ENCODE peak calls at places on chromosomes 4 and X, in eight cellular contexts. One of them, this sample, is unnamed. For H3K4me1, the result is how much of the 10 kb centered on the place peaks cover.

GRCh38 chr4:476501-476900 is 22.5 kb downstream of the ZNF721 start:
- DNase-seq in stomach: no peak
- DNase-seq in IMR-90: peak
- DNase-seq in A549: no peak
- DNase-seq in HCT116: no peak
- DNase-seq in ovary: no peak
- DNase-seq in prostate gland: no peak
- DNase-seq in breast epithelium: no peak
- DNase-seq in this sample: no peak

GRCh38 chr4:55768291-55768690 is 51.3 kb upstream of the EXOC1L start:
- DNase-seq in stomach: no peak
- DNase-seq in IMR-90: peak
- DNase-seq in A549: peak
- DNase-seq in HCT116: no peak
- DNase-seq in ovary: no peak
- DNase-seq in prostate gland: no peak
- DNase-seq in breast epithelium: no peak
- DNase-seq in this sample: no peak

GRCh38 chrX:124383367-124383766 is 37.0 kb downstream of the SH2D1A start:
- DNase-seq in stomach: no peak
- DNase-seq in IMR-90: no peak
- DNase-seq in A549: no peak
- DNase-seq in HCT116: no peak
- DNase-seq in ovary: no peak
- DNase-seq in prostate gland: no peak
- DNase-seq in breast epithelium: no peak
- DNase-seq in this sample: no peak

GRCh38 chr4:110631582-110632505 is 9.0 kb upstream of the PITX2 start:
- DNase-seq in stomach: peak
- DNase-seq in IMR-90: peak
- DNase-seq in A549: peak
- DNase-seq in HCT116: peak
- DNase-seq in ovary: peak
- DNase-seq in prostate gland: peak
- DNase-seq in breast epithelium: peak
- DNase-seq in this sample: no peak

GRCh38 chrX:72609313-72609712 is 36.7 kb upstream of the HDAC8 start:
- DNase-seq in stomach: no peak
- DNase-seq in IMR-90: peak
- DNase-seq in A549: peak
- DNase-seq in HCT116: no peak
- DNase-seq in ovary: no peak
- DNase-seq in prostate gland: no peak
- DNase-seq in breast epithelium: no peak
- DNase-seq in this sample: no peak

GRCh38 chr4:41256740-41257256 is at the start of gene UCHL1:
- DNase-seq in stomach: peak
- DNase-seq in IMR-90: peak
- DNase-seq in A549: peak
- DNase-seq in HCT116: no peak
- DNase-seq in ovary: peak
- DNase-seq in prostate gland: no peak
- DNase-seq in breast epithelium: no peak
- DNase-seq in this sample: no peak

GRCh38 chr4:39451423-39452023 is 7.2 kb downstream of the RPL9 start:
- DNase-seq in stomach: no peak
- DNase-seq in IMR-90: no peak
- DNase-seq in A549: no peak
- DNase-seq in HCT116: no peak
- DNase-seq in ovary: no peak
- DNase-seq in prostate gland: no peak
- DNase-seq in breast epithelium: no peak
- DNase-seq in this sample: no peak

GRCh38 chrX:101478366-101478765 is 6.9 kb upstream of the ARMCX4 start:
- DNase-seq in stomach: no peak
- DNase-seq in IMR-90: no peak
- DNase-seq in A549: no peak
- DNase-seq in HCT116: no peak
- DNase-seq in ovary: no peak
- DNase-seq in prostate gland: no peak
- DNase-seq in breast epithelium: no peak
- DNase-seq in this sample: no peak

GRCh38 chr4:75048208-75048879 is 115.4 kb downstream of the PARM1 start:
- DNase-seq in stomach: no peak
- DNase-seq in IMR-90: no peak
- DNase-seq in A549: no peak
- DNase-seq in HCT116: no peak
- DNase-seq in ovary: no peak
- DNase-seq in prostate gland: no peak
- DNase-seq in breast epithelium: no peak
- DNase-seq in this sample: no peak

GRCh38 chr4:76199664-76200211 is 13.9 kb downstream of the SCARB2 start:
- DNase-seq in stomach: peak
- DNase-seq in IMR-90: peak
- DNase-seq in A549: no peak
- DNase-seq in HCT116: no peak
- DNase-seq in ovary: no peak
- DNase-seq in prostate gland: no peak
- DNase-seq in breast epithelium: no peak
- DNase-seq in this sample: no peak

GRCh38 chrX:117998171-117998570 is 118.4 kb downstream of the KLHL13 start:
- DNase-seq in stomach: no peak
- DNase-seq in IMR-90: no peak
- DNase-seq in A549: no peak
- DNase-seq in HCT116: no peak
- DNase-seq in ovary: no peak
- DNase-seq in prostate gland: no peak
- DNase-seq in breast epithelium: no peak
- DNase-seq in this sample: no peak

GRCh38 chrX:100850317-100850716 is 23.8 kb downstream of the NOX1 start:
- DNase-seq in stomach: no peak
- DNase-seq in IMR-90: no peak
- DNase-seq in A549: no peak
- DNase-seq in HCT116: no peak
- DNase-seq in ovary: no peak
- DNase-seq in prostate gland: no peak
- DNase-seq in breast epithelium: no peak
- DNase-seq in this sample: no peak

GRCh38 chrX:14963447-14964236 is 90.4 kb downstream of the MOSPD2 start:
- DNase-seq in stomach: no peak
- DNase-seq in IMR-90: peak
- DNase-seq in A549: peak
- DNase-seq in HCT116: peak
- DNase-seq in ovary: no peak
- DNase-seq in prostate gland: no peak
- DNase-seq in breast epithelium: no peak
- DNase-seq in this sample: no peak

GRCh38 chrX:46628406-46629371 is 55.1 kb downstream of the CHST7 start:
- DNase-seq in stomach: no peak
- DNase-seq in IMR-90: peak
- DNase-seq in A549: no peak
- DNase-seq in HCT116: no peak
- DNase-seq in ovary: peak
- DNase-seq in prostate gland: no peak
- DNase-seq in breast epithelium: no peak
- DNase-seq in this sample: peak

GRCh38 chr4:4995866-4996265 is 23.4 kb downstream of the CYTL1 start:
- DNase-seq in stomach: no peak
- DNase-seq in IMR-90: no peak
- DNase-seq in A549: no peak
- DNase-seq in HCT116: no peak
- DNase-seq in ovary: no peak
- DNase-seq in prostate gland: no peak
- DNase-seq in breast epithelium: no peak
- DNase-seq in this sample: no peak

GRCh38 chrX:16826207-16826606 is 39.9 kb downstream of the TXLNG start:
- DNase-seq in stomach: no peak
- DNase-seq in IMR-90: peak
- DNase-seq in A549: peak
- DNase-seq in HCT116: no peak
- DNase-seq in ovary: no peak
- DNase-seq in prostate gland: no peak
- DNase-seq in breast epithelium: no peak
- DNase-seq in this sample: no peak

GRCh38 chr4:85737254-85737653 is 262.3 kb downstream of the ARHGAP24 start:
- DNase-seq in stomach: no peak
- DNase-seq in IMR-90: no peak
- DNase-seq in A549: no peak
- DNase-seq in HCT116: no peak
- DNase-seq in ovary: no peak
- DNase-seq in prostate gland: no peak
- DNase-seq in breast epithelium: no peak
- DNase-seq in this sample: no peak

GRCh38 chr4:85733798-85734197 is 258.8 kb downstream of the ARHGAP24 start:
- DNase-seq in stomach: no peak
- DNase-seq in IMR-90: no peak
- DNase-seq in A549: no peak
- DNase-seq in HCT116: no peak
- DNase-seq in ovary: no peak
- DNase-seq in prostate gland: no peak
- DNase-seq in breast epithelium: no peak
- DNase-seq in this sample: no peak

GRCh38 chr4:85732124-85732523 is 257.2 kb downstream of the ARHGAP24 start:
- DNase-seq in stomach: no peak
- DNase-seq in IMR-90: no peak
- DNase-seq in A549: no peak
- DNase-seq in HCT116: no peak
- DNase-seq in ovary: no peak
- DNase-seq in prostate gland: no peak
- DNase-seq in breast epithelium: no peak
- DNase-seq in this sample: no peak

GRCh38 chr4:85736576-85736975 is 261.6 kb downstream of the ARHGAP24 start:
- DNase-seq in stomach: no peak
- DNase-seq in IMR-90: no peak
- DNase-seq in A549: no peak
- DNase-seq in HCT116: no peak
- DNase-seq in ovary: no peak
- DNase-seq in prostate gland: no peak
- DNase-seq in breast epithelium: no peak
- DNase-seq in this sample: no peak

DNA sequence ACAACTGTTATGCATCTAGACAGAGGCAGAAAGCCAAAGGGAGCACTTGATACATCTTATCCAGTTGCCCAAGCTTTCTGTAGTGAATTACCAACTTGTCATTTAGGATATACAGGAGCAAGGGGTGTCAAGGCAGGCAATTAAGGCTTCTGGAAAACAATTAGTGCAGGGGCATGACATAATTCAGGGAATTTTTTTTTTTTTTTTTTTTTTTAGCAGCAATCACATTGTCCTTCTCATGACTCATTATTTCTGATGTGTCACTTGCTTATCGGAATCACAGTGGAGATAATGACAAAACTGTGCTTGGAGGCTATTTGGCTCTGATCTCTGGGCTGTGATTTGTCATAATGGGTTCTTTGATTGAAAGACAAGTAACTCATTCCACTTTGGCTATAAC is 259.5 kb downstream of the ARHGAP24 start:
- DNase-seq in stomach: no peak
- DNase-seq in IMR-90: no peak
- DNase-seq in A549: no peak
- DNase-seq in HCT116: peak
- DNase-seq in ovary: no peak
- DNase-seq in prostate gland: no peak
- DNase-seq in breast epithelium: no peak
- DNase-seq in this sample: no peak
- H3K27ac ChIP-seq in stomach: no peak
- H3K27ac ChIP-seq in IMR-90: no peak
- H3K27ac ChIP-seq in A549: no peak
- H3K27ac ChIP-seq in HCT116: no peak
- H3K27ac ChIP-seq in ovary: no peak
- H3K27ac ChIP-seq in prostate gland: no peak
- H3K27ac ChIP-seq in breast epithelium: no peak
- H3K27ac ChIP-seq in this sample: peak

DNA sequence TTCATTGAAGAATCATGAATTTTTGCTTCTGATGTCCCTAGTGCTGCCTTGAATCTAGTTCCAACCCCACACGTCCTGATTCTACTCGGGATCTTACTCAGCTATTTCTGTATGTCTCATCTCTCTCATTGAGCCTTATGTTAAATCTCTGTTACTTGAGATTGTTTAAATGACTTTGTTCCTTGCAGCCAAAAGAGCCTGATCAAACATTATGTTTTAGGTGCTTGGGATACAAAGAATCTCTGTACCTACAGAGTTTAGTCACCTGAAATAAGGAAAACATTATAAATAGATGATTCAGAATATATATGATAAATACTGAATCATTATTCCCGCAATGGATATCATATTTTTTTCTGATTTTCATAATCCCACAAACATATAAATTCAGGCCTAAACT is 13.7 kb upstream of the ANKRD50 start:
- DNase-seq in stomach: no peak
- DNase-seq in IMR-90: no peak
- DNase-seq in A549: no peak
- DNase-seq in HCT116: no peak
- DNase-seq in ovary: no peak
- DNase-seq in prostate gland: no peak
- DNase-seq in breast epithelium: no peak
- DNase-seq in this sample: no peak
- TF ChIP-seq POLR2A in stomach: no peak
- TF ChIP-seq POLR2A in IMR-90: no peak
- TF ChIP-seq POLR2A in A549: no peak
- TF ChIP-seq POLR2A in HCT116: no peak
- TF ChIP-seq POLR2A in ovary: no peak
- TF ChIP-seq POLR2A in prostate gland: no peak
- TF ChIP-seq POLR2A in breast epithelium: no peak
- TF ChIP-seq POLR2A in this sample: no peak

DNA sequence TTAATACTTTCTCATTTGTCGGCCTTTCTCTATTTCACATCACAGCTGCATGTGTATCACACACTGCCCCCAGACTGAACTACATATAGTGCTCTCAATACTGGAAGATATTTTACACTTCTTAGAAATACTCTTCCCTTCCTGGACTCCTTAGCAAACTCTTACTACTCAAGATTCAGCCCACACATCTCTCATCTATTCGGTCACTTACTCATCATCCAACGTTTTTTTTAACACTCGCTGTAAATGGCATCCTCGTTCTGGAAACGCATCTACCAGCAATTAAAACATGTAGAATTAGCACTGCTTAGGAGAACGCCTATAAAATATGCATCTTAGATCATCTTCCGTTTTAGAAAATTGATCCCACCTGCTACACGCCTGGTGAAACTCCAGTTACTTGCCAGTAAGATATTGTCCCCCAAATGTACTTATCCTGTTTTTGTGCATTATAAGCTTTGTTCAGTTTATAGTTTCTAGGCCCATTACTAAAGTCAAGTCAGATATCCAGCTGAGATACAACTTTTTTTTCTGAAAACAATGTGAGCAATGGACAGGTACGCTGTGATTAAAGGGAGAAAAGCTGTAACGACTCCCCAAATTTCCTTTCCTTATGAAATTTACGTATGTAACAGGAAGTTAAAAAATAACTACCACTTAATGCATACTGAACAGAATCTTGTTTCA is 1.0 kb downstream of the LRP2BP start:
- DNase-seq in stomach: no peak
- DNase-seq in IMR-90: no peak
- DNase-seq in A549: no peak
- DNase-seq in HCT116: no peak
- DNase-seq in ovary: no peak
- DNase-seq in prostate gland: no peak
- DNase-seq in breast epithelium: no peak
- DNase-seq in this sample: no peak
- H3K4me1 ChIP-seq in stomach: under half
- H3K4me1 ChIP-seq in IMR-90: under half
- H3K4me1 ChIP-seq in A549: under half
- H3K4me1 ChIP-seq in HCT116: under half
- H3K4me1 ChIP-seq in ovary: under half
- H3K4me1 ChIP-seq in prostate gland: under half
- H3K4me1 ChIP-seq in breast epithelium: under half
- H3K4me1 ChIP-seq in this sample: under half

GRCh38 chr4:142846729-142847606 is 867 bp upstream of the INPP4B start:
- DNase-seq in stomach: peak
- DNase-seq in IMR-90: no peak
- DNase-seq in A549: peak
- DNase-seq in HCT116: peak
- DNase-seq in ovary: peak
- DNase-seq in prostate gland: peak
- DNase-seq in breast epithelium: peak
- DNase-seq in this sample: no peak
- H3K27ac ChIP-seq in stomach: peak
- H3K27ac ChIP-seq in IMR-90: peak
- H3K27ac ChIP-seq in A549: peak
- H3K27ac ChIP-seq in HCT116: peak
- H3K27ac ChIP-seq in ovary: peak
- H3K27ac ChIP-seq in prostate gland: peak
- H3K27ac ChIP-seq in breast epithelium: peak
- H3K27ac ChIP-seq in this sample: peak